ENCODE peak calls at places on chromosomes 13 and 19, in seven cellular contexts. One of them, this sample, is unnamed. For H3K4me1, the result is how much of the 10 kb centered on the place peaks cover.

GRCh38 chr19:57269515-57270250 is 10.6 kb upstream of the ZNF460 start:
- DNase-seq in trophoblast cell: no peak
- DNase-seq in neuronal stem cell: no peak
- DNase-seq in IMR-90: peak
- DNase-seq in mesendoderm: no peak
- DNase-seq in H1: no peak
- DNase-seq in H9: no peak
- DNase-seq in this sample: peak

GRCh38 chr13:40243982-40244381 is 422.5 kb downstream of the FOXO1 start:
- DNase-seq in trophoblast cell: no peak
- DNase-seq in neuronal stem cell: no peak
- DNase-seq in IMR-90: no peak
- DNase-seq in mesendoderm: no peak
- DNase-seq in H1: no peak
- DNase-seq in H9: no peak
- DNase-seq in this sample: no peak

GRCh38 chr13:109385161-109385560 is 401.2 kb downstream of the IRS2 start:
- DNase-seq in trophoblast cell: no peak
- DNase-seq in neuronal stem cell: no peak
- DNase-seq in IMR-90: peak
- DNase-seq in mesendoderm: no peak
- DNase-seq in H1: no peak
- DNase-seq in H9: no peak
- DNase-seq in this sample: no peak

GRCh38 chr19:1690570-1691307 is 38.3 kb upstream of the TCF3 start:
- DNase-seq in trophoblast cell: no peak
- DNase-seq in neuronal stem cell: peak
- DNase-seq in IMR-90: no peak
- DNase-seq in mesendoderm: peak
- DNase-seq in H1: peak
- DNase-seq in H9: peak
- DNase-seq in this sample: peak

GRCh38 chr19:45607071-45608029 is 5.3 kb upstream of the GPR4 start:
- DNase-seq in trophoblast cell: peak
- DNase-seq in neuronal stem cell: peak
- DNase-seq in IMR-90: peak
- DNase-seq in mesendoderm: peak
- DNase-seq in H1: peak
- DNase-seq in H9: peak
- DNase-seq in this sample: peak

GRCh38 chr19:47021536-47022139 is 2.0 kb downstream of the NPAS1 start:
- DNase-seq in trophoblast cell: peak
- DNase-seq in neuronal stem cell: no peak
- DNase-seq in IMR-90: no peak
- DNase-seq in mesendoderm: peak
- DNase-seq in H1: peak
- DNase-seq in H9: peak
- DNase-seq in this sample: no peak

GRCh38 chr13:33174980-33175379 is 110.6 kb downstream of the STARD13 start:
- DNase-seq in trophoblast cell: no peak
- DNase-seq in neuronal stem cell: no peak
- DNase-seq in IMR-90: peak
- DNase-seq in mesendoderm: no peak
- DNase-seq in H1: no peak
- DNase-seq in H9: no peak
- DNase-seq in this sample: peak

GRCh38 chr13:46667687-46668281 is 114.8 kb downstream of the LRCH1 start:
- DNase-seq in trophoblast cell: no peak
- DNase-seq in neuronal stem cell: no peak
- DNase-seq in IMR-90: no peak
- DNase-seq in mesendoderm: no peak
- DNase-seq in H1: no peak
- DNase-seq in H9: no peak
- DNase-seq in this sample: peak

GRCh38 chr19:11814707-11815050 is 606 bp downstream of the ZNF440 start:
- DNase-seq in trophoblast cell: peak
- DNase-seq in neuronal stem cell: no peak
- DNase-seq in IMR-90: peak
- DNase-seq in mesendoderm: peak
- DNase-seq in H1: peak
- DNase-seq in H9: peak
- DNase-seq in this sample: peak

GRCh38 chr13:110309159-110309476 is 2.0 kb downstream of the COL4A2 start:
- DNase-seq in trophoblast cell: no peak
- DNase-seq in neuronal stem cell: no peak
- DNase-seq in IMR-90: no peak
- DNase-seq in mesendoderm: no peak
- DNase-seq in H1: no peak
- DNase-seq in H9: no peak
- DNase-seq in this sample: no peak

GRCh38 chr13:101916108-101916757 is 463.8 kb downstream of the ITGBL1 start:
- DNase-seq in trophoblast cell: no peak
- DNase-seq in neuronal stem cell: peak
- DNase-seq in IMR-90: no peak
- DNase-seq in mesendoderm: peak
- DNase-seq in H1: peak
- DNase-seq in H9: peak
- DNase-seq in this sample: peak

GRCh38 chr13:28753208-28753892 is 34.6 kb upstream of the SLC46A3 start:
- DNase-seq in trophoblast cell: peak
- DNase-seq in neuronal stem cell: no peak
- DNase-seq in IMR-90: peak
- DNase-seq in mesendoderm: peak
- DNase-seq in H1: peak
- DNase-seq in H9: peak
- DNase-seq in this sample: peak

GRCh38 chr13:34064456-34065205 is 246.7 kb downstream of the RFC3 start:
- DNase-seq in trophoblast cell: no peak
- DNase-seq in neuronal stem cell: no peak
- DNase-seq in IMR-90: no peak
- DNase-seq in mesendoderm: no peak
- DNase-seq in H1: no peak
- DNase-seq in H9: no peak
- DNase-seq in this sample: no peak

GRCh38 chr19:46056536-46056935 is 15.7 kb upstream of the IGFL4 start:
- DNase-seq in trophoblast cell: no peak
- DNase-seq in neuronal stem cell: no peak
- DNase-seq in IMR-90: no peak
- DNase-seq in mesendoderm: no peak
- DNase-seq in H1: no peak
- DNase-seq in H9: no peak
- DNase-seq in this sample: no peak

GRCh38 chr13:102589291-102589822 is 7.4 kb upstream of the TPP2 start:
- DNase-seq in trophoblast cell: no peak
- DNase-seq in neuronal stem cell: no peak
- DNase-seq in IMR-90: peak
- DNase-seq in mesendoderm: no peak
- DNase-seq in H1: no peak
- DNase-seq in H9: no peak
- DNase-seq in this sample: no peak

GRCh38 chr19:12453495-12453894 is 12.7 kb upstream of the ZNF443 start:
- DNase-seq in trophoblast cell: peak
- DNase-seq in neuronal stem cell: no peak
- DNase-seq in IMR-90: no peak
- DNase-seq in mesendoderm: no peak
- DNase-seq in H1: no peak
- DNase-seq in H9: no peak
- DNase-seq in this sample: no peak

GRCh38 chr13:73465629-73465974 is 406.8 kb downstream of the KLF5 start:
- DNase-seq in trophoblast cell: no peak
- DNase-seq in neuronal stem cell: no peak
- DNase-seq in IMR-90: peak
- DNase-seq in mesendoderm: no peak
- DNase-seq in H1: no peak
- DNase-seq in H9: no peak
- DNase-seq in this sample: peak

GRCh38 chr19:412356-413355 is 3.7 kb upstream of the C2CD4C start:
- DNase-seq in trophoblast cell: no peak
- DNase-seq in neuronal stem cell: no peak
- DNase-seq in IMR-90: no peak
- DNase-seq in mesendoderm: peak
- DNase-seq in H1: peak
- DNase-seq in H9: peak
- DNase-seq in this sample: peak

GRCh38 chr13:75938811-75939525 is 302.8 kb downstream of the LMO7 start:
- DNase-seq in trophoblast cell: no peak
- DNase-seq in neuronal stem cell: no peak
- DNase-seq in IMR-90: peak
- DNase-seq in mesendoderm: no peak
- DNase-seq in H1: no peak
- DNase-seq in H9: no peak
- DNase-seq in this sample: no peak

GRCh38 chr13:70107498-70108271 is at the start of gene ATXN8OS:
- DNase-seq in trophoblast cell: no peak
- DNase-seq in neuronal stem cell: peak
- DNase-seq in IMR-90: no peak
- DNase-seq in mesendoderm: peak
- DNase-seq in H1: peak
- DNase-seq in H9: peak
- DNase-seq in this sample: peak

GRCh38 chr13:47230155-47230554 is 333.3 kb upstream of the HTR2A start:
- DNase-seq in trophoblast cell: no peak
- DNase-seq in neuronal stem cell: no peak
- DNase-seq in IMR-90: no peak
- DNase-seq in mesendoderm: no peak
- DNase-seq in H1: no peak
- DNase-seq in H9: no peak
- DNase-seq in this sample: peak

GRCh38 chr19:40553885-40554857 is 22.5 kb upstream of the SHKBP1 start:
- DNase-seq in trophoblast cell: no peak
- DNase-seq in neuronal stem cell: no peak
- DNase-seq in IMR-90: no peak
- DNase-seq in mesendoderm: peak
- DNase-seq in H1: peak
- DNase-seq in H9: peak
- DNase-seq in this sample: no peak

GRCh38 chr13:109941951-109942350 is 155.6 kb upstream of the IRS2 start:
- DNase-seq in trophoblast cell: no peak
- DNase-seq in neuronal stem cell: no peak
- DNase-seq in IMR-90: peak
- DNase-seq in mesendoderm: no peak
- DNase-seq in H1: no peak
- DNase-seq in H9: no peak
- DNase-seq in this sample: no peak

GRCh38 chr13:20901668-20902437 is 693 bp downstream of the XPO4 start:
- DNase-seq in trophoblast cell: peak
- DNase-seq in neuronal stem cell: no peak
- DNase-seq in IMR-90: peak
- DNase-seq in mesendoderm: peak
- DNase-seq in H1: no peak
- DNase-seq in H9: peak
- DNase-seq in this sample: peak

GRCh38 chr13:96785986-96786385 is 208.3 kb downstream of the OXGR1 start:
- DNase-seq in trophoblast cell: no peak
- DNase-seq in neuronal stem cell: no peak
- DNase-seq in IMR-90: no peak
- DNase-seq in mesendoderm: no peak
- DNase-seq in H1: no peak
- DNase-seq in H9: no peak
- DNase-seq in this sample: no peak

GRCh38 chr19:13262450-13262849 is 112.2 kb downstream of the IER2 start:
- DNase-seq in trophoblast cell: no peak
- DNase-seq in neuronal stem cell: no peak
- DNase-seq in IMR-90: peak
- DNase-seq in mesendoderm: peak
- DNase-seq in H1: no peak
- DNase-seq in H9: no peak
- DNase-seq in this sample: peak

GRCh38 chr19:10888421-10888866 is 17.1 kb downstream of the CARM1 start:
- DNase-seq in trophoblast cell: no peak
- DNase-seq in neuronal stem cell: no peak
- DNase-seq in IMR-90: no peak
- DNase-seq in mesendoderm: peak
- DNase-seq in H1: no peak
- DNase-seq in H9: peak
- DNase-seq in this sample: no peak

GRCh38 chr19:4889034-4889825 is 13.5 kb downstream of the ARRDC5 start:
- DNase-seq in trophoblast cell: no peak
- DNase-seq in neuronal stem cell: no peak
- DNase-seq in IMR-90: peak
- DNase-seq in mesendoderm: no peak
- DNase-seq in H1: no peak
- DNase-seq in H9: no peak
- DNase-seq in this sample: no peak

GRCh38 chr19:40492274-40492673 is 25.5 kb downstream of the SPTBN4 start:
- DNase-seq in trophoblast cell: no peak
- DNase-seq in neuronal stem cell: no peak
- DNase-seq in IMR-90: no peak
- DNase-seq in mesendoderm: no peak
- DNase-seq in H1: no peak
- DNase-seq in H9: no peak
- DNase-seq in this sample: no peak

GRCh38 chr13:113613789-113614379 is 29.3 kb downstream of the TFDP1 start:
- DNase-seq in trophoblast cell: no peak
- DNase-seq in neuronal stem cell: no peak
- DNase-seq in IMR-90: no peak
- DNase-seq in mesendoderm: no peak
- DNase-seq in H1: no peak
- DNase-seq in H9: no peak
- DNase-seq in this sample: no peak

GRCh38 chr19:56174550-56174949 is 1.3 kb upstream of the GALP start:
- DNase-seq in trophoblast cell: no peak
- DNase-seq in neuronal stem cell: no peak
- DNase-seq in IMR-90: no peak
- DNase-seq in mesendoderm: no peak
- DNase-seq in H1: no peak
- DNase-seq in H9: no peak
- DNase-seq in this sample: no peak
- H2BK5ac ChIP-seq in trophoblast cell: no peak
- H2BK5ac ChIP-seq in neuronal stem cell: peak
- H2BK5ac ChIP-seq in IMR-90: no peak
- H2BK5ac ChIP-seq in mesendoderm: no peak
- H2BK5ac ChIP-seq in H1: no peak
- H2BK5ac ChIP-seq in H9: no peak
- H2BK5ac ChIP-seq in this sample: no peak

GRCh38 chr19:42619271-42619670 is 24.5 kb upstream of the CEACAM8 start:
- DNase-seq in trophoblast cell: no peak
- DNase-seq in neuronal stem cell: no peak
- DNase-seq in IMR-90: no peak
- DNase-seq in mesendoderm: no peak
- DNase-seq in H1: no peak
- DNase-seq in H9: no peak
- DNase-seq in this sample: no peak
- H3K18ac ChIP-seq in trophoblast cell: no peak
- H3K18ac ChIP-seq in neuronal stem cell: no peak
- H3K18ac ChIP-seq in IMR-90: no peak
- H3K18ac ChIP-seq in mesendoderm: no peak
- H3K18ac ChIP-seq in H1: no peak
- H3K18ac ChIP-seq in H9: no peak
- H3K18ac ChIP-seq in this sample: no peak

GRCh38 chr13:99296270-99296865 is 10.8 kb downstream of the GPR183 start:
- DNase-seq in trophoblast cell: no peak
- DNase-seq in neuronal stem cell: no peak
- DNase-seq in IMR-90: peak
- DNase-seq in mesendoderm: no peak
- DNase-seq in H1: no peak
- DNase-seq in H9: no peak
- DNase-seq in this sample: no peak
- H3K4me1 ChIP-seq in trophoblast cell: under half
- H3K4me1 ChIP-seq in neuronal stem cell: under half
- H3K4me1 ChIP-seq in IMR-90: under half
- H3K4me1 ChIP-seq in mesendoderm: under half
- H3K4me1 ChIP-seq in H1: under half
- H3K4me1 ChIP-seq in H9: under half
- H3K4me1 ChIP-seq in this sample: under half

GRCh38 chr19:54485846-54486245 is 12.8 kb upstream of the CDC42EP5 start:
- DNase-seq in trophoblast cell: peak
- DNase-seq in neuronal stem cell: no peak
- DNase-seq in IMR-90: no peak
- DNase-seq in mesendoderm: no peak
- DNase-seq in H1: no peak
- DNase-seq in H9: no peak
- DNase-seq in this sample: no peak
- H2BK5ac ChIP-seq in trophoblast cell: no peak
- H2BK5ac ChIP-seq in neuronal stem cell: no peak
- H2BK5ac ChIP-seq in IMR-90: no peak
- H2BK5ac ChIP-seq in mesendoderm: no peak
- H2BK5ac ChIP-seq in H1: no peak
- H2BK5ac ChIP-seq in H9: no peak
- H2BK5ac ChIP-seq in this sample: no peak

This sample was measured in mesenchymal stem cell.